ENCODE peak calls at places on chromosomes 6 and 20, in five cellular contexts. One of them, this sample, is unnamed.

GRCh38 chr6:26739811-26740210 is 80.3 kb upstream of the ZNF322 start:
- DNase-seq in progenitor cell of endocrine pancreas: no peak
- DNase-seq in effector memory CD4-positive, alpha-beta T cell: no peak
- DNase-seq in nucleus accumbens: no peak
- DNase-seq in cardiac fibroblast: no peak
- DNase-seq in this sample: no peak

GRCh38 chr6:170307080-170307545 is 555 bp downstream of the FAM120B start:
- DNase-seq in effector memory CD4-positive, alpha-beta T cell: no peak
- DNase-seq in progenitor cell of endocrine pancreas: no peak
- DNase-seq in nucleus accumbens: no peak
- DNase-seq in cardiac fibroblast: no peak
- DNase-seq in this sample: no peak

GRCh38 chr6:114421219-114421618 is 78.4 kb upstream of the HS3ST5 start:
- DNase-seq in cardiac fibroblast: no peak
- DNase-seq in effector memory CD4-positive, alpha-beta T cell: no peak
- DNase-seq in progenitor cell of endocrine pancreas: no peak
- DNase-seq in nucleus accumbens: no peak
- DNase-seq in this sample: no peak

GRCh38 chr6:99882151-99882702 is 111.8 kb downstream of the MCHR2 start:
- DNase-seq in progenitor cell of endocrine pancreas: no peak
- DNase-seq in cardiac fibroblast: no peak
- DNase-seq in effector memory CD4-positive, alpha-beta T cell: no peak
- DNase-seq in nucleus accumbens: no peak
- DNase-seq in this sample: no peak

GRCh38 chr20:10762216-10762615 is 88.4 kb upstream of the JAG1 start:
- DNase-seq in progenitor cell of endocrine pancreas: no peak
- DNase-seq in cardiac fibroblast: no peak
- DNase-seq in effector memory CD4-positive, alpha-beta T cell: no peak
- DNase-seq in nucleus accumbens: no peak
- DNase-seq in this sample: no peak

GRCh38 chr6:40779399-40779798 is 192.2 kb upstream of the LRFN2 start:
- DNase-seq in effector memory CD4-positive, alpha-beta T cell: no peak
- DNase-seq in cardiac fibroblast: peak; percentile 11
- DNase-seq in nucleus accumbens: no peak
- DNase-seq in progenitor cell of endocrine pancreas: no peak
- DNase-seq in this sample: no peak

GRCh38 chr20:324177-325042 is 942 bp upstream of the SOX12 start:
- DNase-seq in nucleus accumbens: peak; percentile 79
- DNase-seq in cardiac fibroblast: peak; percentile 87
- DNase-seq in effector memory CD4-positive, alpha-beta T cell: peak; percentile 79
- DNase-seq in progenitor cell of endocrine pancreas: peak; percentile 82
- DNase-seq in this sample: peak; percentile 82

GRCh38 chr6:19472168-19472567 is 365.0 kb upstream of the ID4 start:
- DNase-seq in cardiac fibroblast: peak; percentile 92
- DNase-seq in progenitor cell of endocrine pancreas: no peak
- DNase-seq in effector memory CD4-positive, alpha-beta T cell: no peak
- DNase-seq in nucleus accumbens: no peak
- DNase-seq in this sample: no peak

GRCh38 chr20:17077030-17077429 is 149.8 kb upstream of the PCSK2 start:
- DNase-seq in progenitor cell of endocrine pancreas: no peak
- DNase-seq in effector memory CD4-positive, alpha-beta T cell: no peak
- DNase-seq in nucleus accumbens: no peak
- DNase-seq in cardiac fibroblast: no peak
- DNase-seq in this sample: no peak

GRCh38 chr6:85561750-85562357 is 31.8 kb downstream of the SNX14 start:
- DNase-seq in effector memory CD4-positive, alpha-beta T cell: no peak
- DNase-seq in progenitor cell of endocrine pancreas: no peak
- DNase-seq in cardiac fibroblast: peak; percentile 25
- DNase-seq in nucleus accumbens: no peak
- DNase-seq in this sample: no peak

This sample was measured in effector CD4-positive, alpha-beta T cell.